ENCODE peak calls at places on chromosome 12, in ten cellular contexts. J is astrocyte of the spinal cord; W is fibroblast of lung; P is HepG2; Z is GM20000; O is CD4-positive, alpha-beta T cell; E is HFF-Myc; H is AG04449; N is left ventricle myocardium inferior; A is fibroblast of mammary gland. U is an unnamed sample.

GRCh38 chr12:52415870-52416750 is 10.0 kb upstream of the KRT82 start:
- DNase-seq in J (peak), W (peak), P (no peak), Z (no peak), O (no peak), E (peak), H (peak), N (no peak), A (peak), U (no peak)

GRCh38 chr12:16526693-16527092 is 79.3 kb downstream of the LMO3 start:
- DNase-seq in J (peak), W (peak), P (no peak), Z (no peak), O (no peak), E (peak), H (peak), N (no peak), A (peak), U (no peak)

GRCh38 chr12:85550924-85551323 is 270.9 kb downstream of the ALX1 start:
- DNase-seq in J (no peak), W (no peak), P (no peak), Z (no peak), O (no peak), E (no peak), H (no peak), N (no peak), A (no peak), U (no peak)

GRCh38 chr12:65923228-65923627 is 98.9 kb downstream of the HMGA2 start:
- DNase-seq in J (no peak), W (no peak), P (no peak), Z (peak), O (no peak), E (no peak), H (no peak), N (no peak), A (no peak), U (no peak)

GRCh38 chr12:2588345-2588744 is 206.4 kb upstream of the FKBP4 start:
- DNase-seq in J (no peak), W (no peak), P (no peak), Z (no peak), O (no peak), E (no peak), H (no peak), N (no peak), A (no peak), U (no peak)

GRCh38 chr12:128025856-128026255 is 241.1 kb upstream of the TMEM132C start:
- DNase-seq in J (peak), W (no peak), P (no peak), Z (no peak), O (no peak), E (no peak), H (no peak), N (no peak), A (no peak), U (no peak)

GRCh38 chr12:52235001-52235760 is 2.1 kb downstream of the KRT7 start:
- DNase-seq in J (no peak), W (no peak), P (no peak), Z (peak), O (no peak), E (no peak), H (no peak), N (no peak), A (peak), U (peak)

GRCh38 chr12:32084017-32084688 is 22.5 kb upstream of the BICD1 start:
- DNase-seq in J (no peak), W (peak), P (no peak), Z (no peak), O (no peak), E (no peak), H (no peak), N (no peak), A (no peak), U (no peak)

GRCh38 chr12:108832730-108833354 is 24.5 kb downstream of the SSH1 start:
- DNase-seq in J (peak), W (peak), P (no peak), Z (no peak), O (no peak), E (no peak), H (peak), N (peak), A (peak), U (no peak)

GRCh38 chr12:69337325-69337724 is 10.9 kb upstream of the LYZ start:
- DNase-seq in J (no peak), W (no peak), P (peak), Z (no peak), O (no peak), E (no peak), H (no peak), N (no peak), A (no peak), U (no peak)

GRCh38 chr12:22858849-22859569 is 234.0 kb downstream of the ETNK1 start:
- DNase-seq in J (peak), W (peak), P (no peak), Z (no peak), O (no peak), E (no peak), H (no peak), N (no peak), A (peak), U (no peak)

GRCh38 chr12:27732281-27732680 is 21.6 kb downstream of the MRPS35 start:
- DNase-seq in J (no peak), W (no peak), P (peak), Z (no peak), O (no peak), E (no peak), H (no peak), N (no peak), A (no peak), U (no peak)

GRCh38 chr12:99984271-99985128 is at the start of gene ANKS1B:
- DNase-seq in J (peak), W (peak), P (no peak), Z (peak), O (no peak), E (no peak), H (no peak), N (peak), A (peak), U (no peak)

GRCh38 chr12:115172521-115172920 is 488.5 kb upstream of the TBX3 start:
- DNase-seq in J (peak), W (peak), P (no peak), Z (no peak), O (no peak), E (no peak), H (peak), N (no peak), A (peak), U (no peak)

GRCh38 chr12:12715459-12716150 is 1.6 kb upstream of the CDKN1B start:
- DNase-seq in J (peak), W (peak), P (no peak), Z (peak), O (no peak), E (no peak), H (no peak), N (no peak), A (no peak), U (no peak)

GRCh38 chr12:2503036-2503435 is 291.7 kb upstream of the FKBP4 start:
- DNase-seq in J (no peak), W (no peak), P (no peak), Z (no peak), O (no peak), E (no peak), H (no peak), N (no peak), A (no peak), U (no peak)

GRCh38 chr12:118357327-118358007 is 15.2 kb downstream of the TAOK3 start:
- DNase-seq in J (peak), W (peak), P (no peak), Z (peak), O (no peak), E (peak), H (no peak), N (no peak), A (peak), U (no peak)

GRCh38 chr12:132237772-132238486 is 91.5 kb downstream of the GALNT9 start:
- DNase-seq in J (no peak), W (no peak), P (no peak), Z (no peak), O (no peak), E (no peak), H (no peak), N (no peak), A (no peak), U (peak)

GRCh38 chr12:120231316-120232011 is 30.6 kb upstream of the RPLP0 start:
- DNase-seq in J (peak), W (peak), P (peak), Z (no peak), O (peak), E (peak), H (peak), N (peak), A (peak), U (no peak)
- TF ChIP-seq CTCF in J (peak), W (peak), P (no peak), Z (no peak), O (no peak), E (peak), H (peak), N (peak), A (peak), U (peak)

DNA sequence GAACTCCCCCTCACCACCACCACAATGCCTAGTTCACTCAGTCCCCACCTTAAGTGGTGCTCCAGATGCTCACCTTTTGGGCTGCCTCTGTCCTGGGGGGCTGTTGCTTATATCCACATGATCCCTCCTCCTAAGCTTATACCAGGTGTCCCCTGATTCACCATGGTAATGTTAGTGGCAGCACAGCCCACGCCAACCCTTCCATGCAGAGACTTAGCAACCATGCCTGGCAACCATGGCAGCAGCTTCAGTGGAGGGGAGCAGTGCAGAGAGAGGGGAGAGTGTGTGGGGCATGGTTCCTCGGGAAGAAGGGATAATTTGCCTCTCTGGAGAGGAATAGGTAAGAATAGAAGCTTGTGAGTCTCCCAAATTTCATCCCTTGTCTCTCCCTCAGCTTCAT is 1.2 kb upstream of the DDN start:
- DNase-seq in J (no peak), W (no peak), P (no peak), Z (no peak), O (no peak), E (no peak), H (no peak), N (no peak), A (no peak), U (no peak)
- TF ChIP-seq CTCF in J (no peak), W (no peak), P (no peak), Z (no peak), O (no peak), E (no peak), H (no peak), N (no peak), A (no peak), U (no peak)

DNA sequence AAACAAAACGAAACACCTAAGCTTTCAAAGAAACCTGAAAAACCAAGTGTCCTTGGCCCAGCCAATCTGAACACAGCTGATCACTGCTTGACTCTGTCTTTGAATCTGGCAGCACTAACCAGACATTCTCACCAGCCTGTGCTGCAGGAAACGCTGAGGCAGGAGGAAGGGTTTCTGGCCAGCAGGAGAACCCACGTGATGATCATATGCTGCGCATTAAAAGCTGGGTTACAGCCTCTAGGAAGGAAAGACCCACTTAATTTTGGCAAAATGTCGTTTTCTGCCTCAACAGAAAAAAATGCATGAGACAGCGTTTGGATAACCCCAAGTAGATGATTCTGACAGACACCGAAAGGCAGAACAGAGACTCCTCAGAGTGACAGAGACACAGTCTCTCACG is 9.8 kb downstream of the APPL2 start:
- DNase-seq in J (peak), W (peak), P (no peak), Z (peak), O (no peak), E (peak), H (peak), N (peak), A (peak), U (no peak)
- TF ChIP-seq CTCF in J (no peak), W (no peak), P (no peak), Z (no peak), O (no peak), E (no peak), H (peak), N (no peak), A (no peak), U (peak)

GRCh38 chr12:49536526-49537195 is 2.2 kb upstream of the KCNH3 start:
- DNase-seq in J (no peak), W (no peak), P (no peak), Z (no peak), O (no peak), E (no peak), H (no peak), N (no peak), A (no peak), U (no peak)

GRCh38 chr12:49538740-49539403 is at the start of gene KCNH3:
- DNase-seq in J (peak), W (peak), P (no peak), Z (peak), O (peak), E (no peak), H (no peak), N (peak), A (peak), U (no peak)

GRCh38 chr12:49539406-49540228 is 787 bp downstream of the KCNH3 start:
- DNase-seq in J (no peak), W (no peak), P (no peak), Z (peak), O (no peak), E (no peak), H (no peak), N (no peak), A (no peak), U (no peak)

GRCh38 chr12:49537231-49537708 is 1.6 kb upstream of the KCNH3 start:
- DNase-seq in J (no peak), W (no peak), P (no peak), Z (no peak), O (no peak), E (no peak), H (no peak), N (no peak), A (no peak), U (no peak)

GRCh38 chr12:49537709-49538601 is 875 bp upstream of the KCNH3 start:
- DNase-seq in J (no peak), W (no peak), P (no peak), Z (peak), O (no peak), E (no peak), H (no peak), N (no peak), A (no peak), U (no peak)
- TF ChIP-seq CTCF in J (no peak), W (no peak), P (peak), Z (peak), O (no peak), E (no peak), H (no peak), N (no peak), A (peak), U (no peak)

GRCh38 chr12:6829532-6830220 is 1.5 kb downstream of the P3H3 start:
- DNase-seq in J (no peak), W (no peak), P (peak), Z (no peak), O (no peak), E (no peak), H (no peak), N (no peak), A (peak), U (peak)
- TF ChIP-seq CTCF in J (peak), W (peak), P (peak), Z (no peak), O (no peak), E (peak), H (peak), N (peak), A (peak), U (peak)